ENCODE peak calls at places on chromosomes 5 and 9, in eight cellular contexts. R, Z, T, A, I, V, U and F are unnamed samples. For H3K4me1, the result is how much of the 10 kb centered on the place peaks cover.

GRCh38 chr9:99239341-99240055 is 17.4 kb downstream of the SEC61B start:
- DNase-seq in R (no peak), Z (no peak), T (no peak), A (no peak), I (no peak), V (no peak), U (no peak), F (no peak)

GRCh38 chr5:170310187-170310586 is 12.6 kb upstream of the LCP2 start:
- DNase-seq in R (no peak), Z (no peak), T (no peak), A (no peak), I (no peak), V (no peak), U (no peak), F (no peak)

GRCh38 chr9:34963577-34963976 is 5.5 kb downstream of the PHF24 start:
- DNase-seq in R (no peak), Z (no peak), T (no peak), A (no peak), I (no peak), V (no peak), U (no peak), F (no peak)

GRCh38 chr9:12930906-12931305 is 156.1 kb downstream of the LURAP1L start:
- DNase-seq in R (no peak), Z (no peak), T (no peak), A (no peak), I (no peak), V (no peak), U (no peak), F (no peak)

GRCh38 chr5:124093658-124094057 is 581.7 kb downstream of the CSNK1G3 start:
- DNase-seq in R (no peak), Z (no peak), T (no peak), A (no peak), I (no peak), V (no peak), U (no peak), F (no peak)

GRCh38 chr5:19210886-19211285 is 777.1 kb downstream of the CDH18 start:
- DNase-seq in R (no peak), Z (no peak), T (no peak), A (no peak), I (no peak), V (no peak), U (no peak), F (no peak)

GRCh38 chr5:110625376-110625999 is 101.0 kb downstream of the TMEM232 start:
- DNase-seq in R (peak), Z (no peak), T (no peak), A (no peak), I (no peak), V (no peak), U (no peak), F (no peak)

GRCh38 chr5:96924016-96924443 is 11.8 kb upstream of the LNPEP start:
- DNase-seq in R (no peak), Z (no peak), T (no peak), A (no peak), I (peak), V (no peak), U (no peak), F (peak)

GRCh38 chr9:93058357-93059096 is at the start of gene SUSD3:
- DNase-seq in R (peak), Z (peak), T (peak), A (peak), I (peak), V (peak), U (peak), F (no peak)

GRCh38 chr5:140696891-140697492 is 3.3 kb upstream of the ZMAT2 start:
- DNase-seq in R (no peak), Z (no peak), T (no peak), A (no peak), I (no peak), V (no peak), U (no peak), F (no peak)

GRCh38 chr9:123568691-123569342 is 212.8 kb downstream of the CRB2 start:
- DNase-seq in R (no peak), Z (no peak), T (no peak), A (no peak), I (no peak), V (no peak), U (no peak), F (no peak)

GRCh38 chr9:77982985-77983662 is 48.5 kb downstream of the GNAQ start:
- DNase-seq in R (no peak), Z (no peak), T (no peak), A (no peak), I (no peak), V (no peak), U (no peak), F (no peak)

GRCh38 chr9:38689678-38690077 is 30.3 kb downstream of the FAM240B start:
- DNase-seq in R (no peak), Z (peak), T (no peak), A (no peak), I (no peak), V (no peak), U (no peak), F (no peak)

GRCh38 chr5:115532517-115532916 is 12.1 kb downstream of the FEM1C start:
- DNase-seq in R (no peak), Z (no peak), T (no peak), A (no peak), I (no peak), V (no peak), U (no peak), F (no peak)

GRCh38 chr5:126776499-126777256 is at the start of gene LMNB1:
- DNase-seq in R (peak), Z (peak), T (peak), A (peak), I (peak), V (peak), U (peak), F (no peak)

GRCh38 chr9:131236761-131237160 is 39.5 kb downstream of the FAM78A start:
- DNase-seq in R (no peak), Z (no peak), T (no peak), A (peak), I (no peak), V (no peak), U (no peak), F (no peak)
- H3K4me1 ChIP-seq in R (half or more), Z (under half), T (under half), A (under half), I (half or more), V (half or more), U (under half), F (under half)

GRCh38 chr5:178117911-178118310 is 4.6 kb downstream of the N4BP3 start:
- DNase-seq in R (no peak), Z (no peak), T (no peak), A (peak), I (no peak), V (no peak), U (no peak), F (no peak)
- H3K27ac ChIP-seq in R (no peak), Z (no peak), T (peak), A (no peak), I (peak), V (peak), U (no peak), F (no peak)

GRCh38 chr9:79034583-79034982 is 537.2 kb upstream of the TLE4 start:
- DNase-seq in R (no peak), Z (no peak), T (no peak), A (no peak), I (no peak), V (no peak), U (no peak), F (no peak)
- H3K4me1 ChIP-seq in R (under half), Z (under half), T (under half), A (under half), I (under half), V (under half), U (under half), F (under half)

GRCh38 chr5:160289721-160290120 is 22.6 kb downstream of the CCNJL start:
- DNase-seq in R (no peak), Z (peak), T (no peak), A (peak), I (no peak), V (no peak), U (no peak), F (peak)
- H3K27ac ChIP-seq in R (no peak), Z (no peak), T (no peak), A (peak), I (peak), V (peak), U (no peak), F (no peak)

GRCh38 chr5:8070138-8070537 is 201.2 kb downstream of the MTRR start:
- DNase-seq in R (no peak), Z (no peak), T (no peak), A (no peak), I (no peak), V (no peak), U (no peak), F (no peak)

DNA sequence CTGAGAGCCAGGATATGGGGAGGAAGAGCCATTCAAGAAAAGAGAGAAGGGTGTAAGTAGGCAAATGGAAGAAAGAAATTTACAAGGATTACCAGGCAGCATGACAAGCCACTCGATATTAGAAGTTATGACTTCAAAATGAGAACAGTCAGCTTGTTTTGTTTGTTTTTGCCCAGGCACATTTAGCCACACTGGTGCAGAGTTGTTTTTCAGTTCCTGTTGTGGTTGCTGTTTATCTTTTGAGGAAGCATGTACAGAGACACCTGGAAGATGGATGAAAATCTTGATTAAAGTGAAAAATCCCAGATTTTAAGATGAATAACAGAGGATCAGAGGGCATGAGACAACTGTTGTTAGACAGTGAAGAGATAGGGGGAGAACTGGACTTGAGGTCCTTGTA is 199.1 kb downstream of the MTRR start:
- DNase-seq in R (no peak), Z (no peak), T (no peak), A (no peak), I (no peak), V (no peak), U (no peak), F (no peak)
- H3K4me1 ChIP-seq in R (under half), Z (under half), T (under half), A (under half), I (under half), V (under half), U (under half), F (under half)